ENCODE peak calls at places on chromosomes 1 and 21, in nine cellular contexts. W, D, R, P, A, M, F, B and O are unnamed samples.

GRCh38 chr1:222540598-222540995 is 7.3 kb downstream of the HHIPL2 start:
- DNase-seq in P (no peak), M (no peak), W (no peak), R (no peak), F (no peak), A (no peak), B (no peak), D (no peak), O (no peak)

GRCh38 chr1:167795810-167796740 is 74.3 kb downstream of the MPZL1 start:
- DNase-seq in B (no peak), W (peak), M (no peak), R (no peak), A (no peak), F (no peak), D (no peak), P (peak), O (no peak)

GRCh38 chr1:16122916-16123315 is 33.0 kb downstream of the EPHA2 start:
- DNase-seq in R (no peak), M (no peak), A (peak), W (no peak), P (no peak), B (peak), D (no peak), F (no peak), O (no peak)

GRCh38 chr21:43994085-43994484 is 18.0 kb upstream of the TRAPPC10 start:
- DNase-seq in P (no peak), M (no peak), D (no peak), F (no peak), A (no peak), B (no peak), R (no peak), W (no peak), O (no peak)

GRCh38 chr21:22223385-22223784 is 1225.2 kb downstream of the NCAM2 start:
- DNase-seq in P (no peak), B (peak), W (no peak), R (no peak), A (no peak), D (no peak), F (no peak), M (no peak), O (no peak)

GRCh38 chr1:5639323-5639722 is 352.9 kb downstream of the NPHP4 start:
- DNase-seq in D (no peak), R (no peak), A (no peak), B (no peak), W (no peak), M (no peak), F (no peak), P (no peak), O (no peak)

GRCh38 chr1:170225735-170226524 is 80.2 kb downstream of the NTMT2 start:
- DNase-seq in B (no peak), M (no peak), D (no peak), A (no peak), W (no peak), R (no peak), P (no peak), F (no peak), O (no peak)

GRCh38 chr1:61975621-61976020 is 219.0 kb upstream of the L1TD1 start:
- DNase-seq in F (no peak), R (no peak), W (no peak), P (no peak), B (no peak), A (no peak), M (no peak), D (no peak), O (no peak)

GRCh38 chr1:115134850-115135484 is 45.7 kb upstream of the TSPAN2 start:
- DNase-seq in R (no peak), W (peak), A (no peak), D (peak), P (no peak), B (no peak), F (no peak), M (no peak), O (no peak)

GRCh38 chr1:90579212-90579802 is 137.8 kb downstream of the BARHL2 start:
- DNase-seq in A (no peak), M (peak), P (peak), B (no peak), R (peak), D (peak), W (peak), F (peak), O (peak)

GRCh38 chr1:41020654-41021053 is 871 bp downstream of the SLFNL1 start:
- DNase-seq in W (no peak), A (no peak), D (no peak), P (no peak), B (no peak), R (peak), M (no peak), F (no peak), O (no peak)

GRCh38 chr1:24609949-24610517 is 33.1 kb upstream of the SRRM1 start:
- DNase-seq in R (no peak), W (no peak), B (no peak), P (no peak), M (no peak), A (no peak), D (no peak), F (no peak), O (no peak)

GRCh38 chr1:148309940-148310500 is 157.9 kb upstream of the NBPF11 start:
- DNase-seq in R (no peak), M (no peak), P (peak), D (no peak), B (no peak), F (no peak), W (no peak), A (no peak), O (no peak)

GRCh38 chr1:61259379-61260148 is 177.2 kb downstream of the NFIA start:
- DNase-seq in B (no peak), R (no peak), F (no peak), A (no peak), D (no peak), P (no peak), M (no peak), W (no peak), O (no peak)

GRCh38 chr1:28259935-28260802 is 851 bp downstream of the SESN2 start:
- DNase-seq in A (peak), F (peak), P (peak), R (peak), D (no peak), M (no peak), B (no peak), W (peak), O (no peak)

GRCh38 chr1:68162761-68163160 is 69.6 kb downstream of the WLS start:
- DNase-seq in A (no peak), F (peak), W (no peak), D (no peak), P (peak), M (no peak), B (no peak), R (no peak), O (no peak)

GRCh38 chr1:44723064-44723463 is 7.9 kb downstream of the RNU5D-1 start:
- DNase-seq in F (peak), P (no peak), W (no peak), D (no peak), B (no peak), A (no peak), M (no peak), R (no peak), O (no peak)

GRCh38 chr1:15765495-15766194 is 7.0 kb downstream of the FBLIM1 start:
- DNase-seq in M (no peak), B (no peak), P (no peak), F (peak), D (no peak), A (no peak), W (no peak), R (no peak), O (no peak)

GRCh38 chr1:3529099-3529729 is 74.7 kb downstream of the ARHGEF16 start:
- DNase-seq in D (no peak), F (no peak), M (no peak), P (no peak), A (no peak), R (no peak), B (no peak), W (no peak), O (no peak)

GRCh38 chr1:176208034-176208433 is 948 bp upstream of the COP1 start:
- DNase-seq in M (no peak), W (no peak), R (no peak), B (no peak), D (no peak), F (no peak), A (no peak), P (peak), O (no peak)

GRCh38 chr1:108050911-108051624 is 86.1 kb upstream of the VAV3 start:
- DNase-seq in F (no peak), A (no peak), W (no peak), B (no peak), P (peak), R (no peak), D (no peak), M (no peak), O (no peak)

GRCh38 chr1:85894651-85895050 is 186.4 kb upstream of the ZNHIT6 start:
- DNase-seq in R (peak), A (peak), B (peak), F (peak), P (peak), M (peak), W (peak), D (peak), O (peak)

GRCh38 chr1:40897499-40897898 is 35.3 kb upstream of the CITED4 start:
- DNase-seq in D (no peak), R (no peak), W (peak), M (no peak), B (no peak), P (no peak), F (no peak), A (no peak), O (peak)

GRCh38 chr1:58583496-58583895 is 6.4 kb upstream of the TACSTD2 start:
- DNase-seq in D (no peak), A (peak), W (no peak), P (no peak), R (no peak), F (no peak), M (no peak), B (no peak), O (no peak)

GRCh38 chr1:155207578-155208405 is at the start of gene THBS3:
- DNase-seq in R (peak), D (no peak), A (peak), M (no peak), W (no peak), F (no peak), P (peak), B (no peak), O (no peak)

GRCh38 chr21:30480145-30480544 is at the start of gene KRTAP19-1:
- DNase-seq in M (no peak), F (no peak), R (no peak), P (no peak), W (no peak), B (no peak), A (no peak), D (no peak), O (no peak)

GRCh38 chr1:15172405-15173259 is 19.1 kb downstream of the TMEM51 start:
- DNase-seq in A (no peak), P (no peak), B (no peak), R (no peak), M (peak), F (no peak), W (no peak), D (no peak), O (no peak)

GRCh38 chr1:216453777-216454176 is 30.5 kb upstream of the USH2A start:
- DNase-seq in F (no peak), W (no peak), D (no peak), P (no peak), B (no peak), R (no peak), A (no peak), M (no peak), O (no peak)

GRCh38 chr1:55526716-55527115 is 311.6 kb upstream of the USP24 start:
- DNase-seq in A (no peak), D (no peak), B (no peak), F (no peak), P (no peak), M (no peak), R (no peak), W (no peak), O (no peak)

GRCh38 chr1:202809597-202810159 is 1.1 kb upstream of the PCAT6 start:
- DNase-seq in B (no peak), R (no peak), M (no peak), P (peak), D (no peak), A (no peak), W (no peak), F (peak), O (no peak)

GRCh38 chr1:9181176-9181906 is 52.4 kb upstream of the GPR157 start:
- DNase-seq in W (peak), D (peak), R (peak), A (peak), M (peak), F (peak), P (peak), B (peak), O (no peak)

GRCh38 chr1:41559331-41559730 is 74.8 kb upstream of the EDN2 start:
- DNase-seq in B (no peak), M (no peak), F (no peak), A (no peak), D (no peak), P (no peak), W (no peak), R (no peak), O (no peak)

GRCh38 chr1:165419839-165420238 is 25.1 kb downstream of the RXRG start:
- DNase-seq in D (no peak), A (no peak), W (no peak), F (no peak), R (no peak), M (no peak), P (no peak), B (no peak), O (no peak)

GRCh38 chr1:165416876-165417275 is 28.1 kb downstream of the RXRG start:
- DNase-seq in W (no peak), P (no peak), B (no peak), D (no peak), A (no peak), F (no peak), R (no peak), M (no peak), O (no peak)

GRCh38 chr1:165415068-165415467 is 29.9 kb downstream of the RXRG start:
- DNase-seq in R (no peak), W (no peak), B (no peak), P (no peak), F (no peak), A (no peak), D (no peak), M (no peak), O (no peak)

GRCh38 chr1:165420655-165421054 is 24.3 kb downstream of the RXRG start:
- DNase-seq in F (no peak), M (no peak), B (no peak), P (no peak), D (no peak), A (no peak), R (no peak), W (no peak), O (no peak)

DNA sequence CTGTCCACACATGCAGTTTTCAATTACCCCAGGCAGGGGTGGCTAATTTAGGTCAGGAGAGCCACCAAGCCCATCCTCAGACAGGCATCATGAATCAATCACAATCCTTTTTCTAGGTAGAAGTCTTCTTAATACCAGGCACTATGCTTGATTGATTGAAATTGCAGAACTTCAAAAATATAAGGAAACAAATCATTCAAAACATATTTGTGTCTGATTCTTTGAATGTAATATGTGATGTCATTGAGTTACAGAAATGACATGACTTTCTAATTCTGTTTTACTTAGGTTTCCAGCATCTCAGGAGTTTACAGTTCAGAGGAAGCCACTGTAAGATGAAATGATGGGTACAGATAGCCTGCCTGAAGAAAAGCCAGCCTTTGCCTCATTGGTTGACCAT is 26.7 kb downstream of the RXRG start:
- DNase-seq in A (no peak), P (no peak), M (no peak), D (no peak), R (no peak), F (no peak), W (no peak), B (no peak), O (no peak)
- TF ChIP-seq REST in A (no peak), P (no peak), M (no peak), D (no peak), R (no peak), F (no peak), W (no peak), B (no peak), O (no peak)

GRCh38 chr21:46347791-46348381 is 23.9 kb downstream of the PCNT start:
- DNase-seq in R (no peak), A (no peak), W (no peak), D (no peak), F (no peak), B (no peak), M (no peak), P (no peak), O (no peak)
- TF ChIP-seq REST in R (no peak), A (no peak), W (no peak), D (no peak), F (no peak), B (no peak), M (no peak), P (no peak), O (no peak)

GRCh38 chr1:183407474-183407873 is 10.7 kb downstream of the NMNAT2 start:
- DNase-seq in P (no peak), W (no peak), M (no peak), R (no peak), F (no peak), D (no peak), B (no peak), A (no peak), O (no peak)

GRCh38 chr1:183403386-183403957 is 14.7 kb downstream of the NMNAT2 start:
- DNase-seq in F (no peak), R (no peak), B (no peak), P (peak), W (no peak), A (no peak), D (no peak), M (no peak), O (no peak)

GRCh38 chr1:183407961-183408360 is 10.2 kb downstream of the NMNAT2 start:
- DNase-seq in W (no peak), F (no peak), P (no peak), D (no peak), A (no peak), M (no peak), B (no peak), R (no peak), O (no peak)

GRCh38 chr1:183404456-183404855 is 13.7 kb downstream of the NMNAT2 start:
- DNase-seq in W (no peak), F (no peak), P (no peak), M (no peak), D (no peak), R (no peak), B (no peak), A (no peak), O (no peak)
- TF ChIP-seq REST in W (no peak), F (no peak), P (no peak), M (no peak), D (no peak), R (no peak), B (no peak), A (no peak), O (no peak)

DNA sequence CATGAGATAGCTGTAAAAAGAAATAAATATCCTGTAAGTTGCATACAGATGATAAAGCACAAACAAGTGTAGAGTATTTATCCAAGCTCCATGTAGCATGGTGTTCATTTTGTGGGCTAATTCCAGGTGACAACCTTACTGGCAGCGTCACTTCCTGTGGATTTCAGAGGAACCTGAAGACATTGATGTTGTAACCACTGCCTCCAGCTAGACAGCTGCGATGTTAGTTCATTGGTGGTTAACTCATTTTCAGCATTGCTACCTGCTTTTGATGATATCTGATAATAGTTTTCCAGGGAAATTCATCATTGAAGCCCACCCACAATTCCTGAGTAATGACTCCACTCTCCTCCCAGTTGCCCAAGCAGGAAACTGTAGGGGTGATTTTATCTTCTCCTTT is 3.0 kb downstream of the HSD3B1 start:
- DNase-seq in F (no peak), B (no peak), A (no peak), D (no peak), W (no peak), R (no peak), M (no peak), P (no peak), O (no peak)
- TF ChIP-seq REST in F (no peak), B (no peak), A (no peak), D (no peak), W (no peak), R (no peak), M (no peak), P (no peak), O (no peak)

DNA sequence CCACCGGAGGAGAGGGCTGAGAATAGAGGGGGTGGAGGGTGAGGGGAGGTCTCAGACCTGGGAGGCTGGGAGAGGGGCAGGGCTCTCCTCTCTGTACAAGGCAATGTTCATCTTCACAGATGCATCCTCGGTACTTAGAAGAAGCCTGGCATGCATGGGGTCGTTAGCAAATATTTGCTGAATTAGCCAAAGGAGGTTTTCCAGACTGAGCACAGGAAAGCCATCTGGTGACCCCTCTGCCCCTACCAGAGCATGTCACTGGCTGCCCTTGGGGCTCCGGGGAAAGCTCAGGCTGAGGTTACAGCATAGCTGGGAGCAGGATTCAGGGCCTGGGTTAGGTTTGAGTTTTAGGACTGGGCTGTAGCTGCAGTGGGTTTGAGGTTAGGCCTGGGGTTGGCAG is 43.5 kb upstream of the ZBTB40 start:
- DNase-seq in P (no peak), R (no peak), W (no peak), A (no peak), D (no peak), F (no peak), B (no peak), M (no peak), O (no peak)
- TF ChIP-seq REST in P (no peak), R (no peak), W (no peak), A (no peak), D (no peak), F (no peak), B (no peak), M (no peak), O (no peak)

DNA sequence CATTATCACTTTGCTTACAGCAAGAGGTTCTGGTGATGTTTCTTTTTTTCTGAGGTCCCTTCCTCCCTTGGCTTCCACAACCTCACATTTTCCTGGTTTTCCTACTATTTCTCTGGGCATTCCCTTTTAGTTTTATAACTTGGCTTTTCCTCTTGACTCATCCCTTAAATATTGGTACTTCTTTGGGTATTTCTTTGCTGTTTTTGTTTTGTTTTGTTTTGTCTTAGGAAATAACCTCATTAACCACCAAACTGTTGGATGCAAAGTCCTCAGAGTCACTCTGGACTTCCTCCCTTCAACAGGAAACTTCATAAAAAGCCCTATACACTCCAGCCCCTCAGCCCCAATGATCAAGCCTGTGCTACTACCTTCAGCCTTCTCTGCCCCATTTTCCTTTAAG is 211.1 kb downstream of the DUSP10 start:
- DNase-seq in A (no peak), W (no peak), F (no peak), B (no peak), M (no peak), R (no peak), P (no peak), D (no peak), O (no peak)
- TF ChIP-seq REST in A (no peak), W (no peak), F (no peak), B (no peak), M (no peak), R (no peak), P (no peak), D (no peak), O (no peak)